ENCODE peak calls at places on chromosomes 11 and 22, in seven cellular contexts. Q, A, D, M, B, E and T are unnamed samples.
A peak's percentile ranks its signal among the peaks of the same experiment; 100 is the strongest.

GRCh38 chr11:122754553-122755322 is 83.6 kb upstream of the CRTAM start:
- DNase-seq in A (no peak), E (no peak), B (peak; percentile 45), D (peak; percentile 77), Q (peak; percentile 41), M (peak; percentile 52), T (peak; percentile 34)

GRCh38 chr22:49856343-49856742 is 2.7 kb downstream of the ZBED4 start:
- DNase-seq in M (no peak), A (no peak), E (no peak), B (no peak), D (no peak), Q (no peak), T (no peak)

GRCh38 chr11:108895579-108896480 is 231.0 kb downstream of the DDX10 start:
- DNase-seq in Q (no peak), B (no peak), A (no peak), E (peak; percentile 46), M (no peak), D (peak; percentile 56), T (peak; percentile 78)

GRCh38 chr11:44765026-44765595 is 38.3 kb downstream of the TSPAN18 start:
- DNase-seq in A (no peak), M (peak; percentile 31), D (no peak), Q (peak; percentile 8), E (no peak), B (no peak), T (no peak)

GRCh38 chr11:79208126-79208525 is 232.7 kb downstream of the TENM4 start:
- DNase-seq in M (no peak), D (no peak), A (no peak), Q (no peak), B (no peak), E (no peak), T (no peak)

GRCh38 chr11:18706330-18707243 is 8.0 kb downstream of the TMEM86A start:
- DNase-seq in B (peak; percentile 42), D (no peak), Q (no peak), E (no peak), A (no peak), M (no peak), T (no peak)

GRCh38 chr22:50621491-50621880 is 6.5 kb downstream of the ARSA start:
- DNase-seq in E (no peak), B (peak; percentile 18), D (no peak), Q (peak; percentile 18), M (no peak), A (no peak), T (no peak)

GRCh38 chr11:66722745-66723651 is 6.0 kb downstream of the SPTBN2 start:
- DNase-seq in D (no peak), Q (no peak), B (no peak), E (no peak), A (no peak), M (no peak), T (no peak)

GRCh38 chr11:134598368-134598767 is 186.3 kb upstream of the B3GAT1 start:
- DNase-seq in E (no peak), M (peak; percentile 16), B (no peak), D (no peak), Q (peak; percentile 2), A (no peak), T (no peak)

GRCh38 chr11:100340416-100341323 is 346.4 kb upstream of the ARHGAP42 start:
- DNase-seq in Q (no peak), B (no peak), M (no peak), A (no peak), D (peak; percentile 76), E (no peak), T (no peak)

GRCh38 chr11:6228520-6228919 is 5.9 kb downstream of the FHIP1B start:
- DNase-seq in M (no peak), D (no peak), Q (no peak), E (no peak), B (no peak), A (no peak), T (no peak)

GRCh38 chr11:117686711-117687110 is 110.3 kb downstream of the DSCAML1 start:
- DNase-seq in M (no peak), A (no peak), Q (no peak), D (no peak), B (peak; percentile 17), E (no peak), T (no peak)
- H2BK120ac ChIP-seq in M (no peak overlapping the region), A (no peak overlapping the region), Q (no peak overlapping the region), D (no peak overlapping the region), B (no peak overlapping the region), E (no peak overlapping the region), T (no peak overlapping the region)

DNA sequence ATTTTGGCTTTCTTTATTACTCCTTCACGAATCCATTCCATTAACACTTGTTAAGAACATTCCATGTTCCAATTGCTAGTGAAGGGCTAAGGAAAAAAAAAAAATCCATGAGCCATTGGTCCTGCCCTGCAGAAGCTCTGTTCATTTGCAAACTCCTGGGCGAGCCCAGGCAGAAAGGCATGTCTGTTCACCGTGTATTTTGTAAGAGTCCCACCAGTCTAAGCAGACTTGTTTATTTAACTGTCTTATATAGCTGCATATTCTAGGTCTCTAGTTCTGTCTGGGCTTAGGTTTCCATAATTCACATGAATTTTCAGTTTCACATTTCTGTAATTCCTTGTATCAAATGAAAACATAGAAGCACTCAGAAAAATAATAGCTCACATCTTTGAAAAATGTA is 97.4 kb upstream of the POU2AF2 start:
- DNase-seq in D (no peak), E (peak; percentile 43), Q (no peak), B (no peak), M (no peak), A (no peak), T (peak; percentile 5)
- H2BK120ac ChIP-seq in D (no peak overlapping the region), E (no peak overlapping the region), Q (no peak overlapping the region), B (no peak overlapping the region), M (no peak overlapping the region), A (no peak overlapping the region), T (no peak overlapping the region)

GRCh38 chr11:119974467-119974866 is 163.4 kb downstream of the TRIM29 start:
- DNase-seq in A (no peak), Q (no peak), D (no peak), E (no peak), B (no peak), M (no peak), T (no peak)
- H2BK120ac ChIP-seq in A (no peak overlapping the region), Q (no peak overlapping the region), D (no peak overlapping the region), E (no peak overlapping the region), B (peak overlapping the region; percentile 21), M (no peak overlapping the region), T (no peak overlapping the region)

GRCh38 chr22:38137876-38138687 is 27.6 kb upstream of the BAIAP2L2 start:
- DNase-seq in E (no peak), Q (no peak), M (no peak), D (no peak), B (no peak), A (no peak), T (no peak)
- H2BK120ac ChIP-seq in E (no peak overlapping the region), Q (no peak overlapping the region), M (no peak overlapping the region), D (no peak overlapping the region), B (no peak overlapping the region), A (no peak overlapping the region), T (no peak overlapping the region)

DNA sequence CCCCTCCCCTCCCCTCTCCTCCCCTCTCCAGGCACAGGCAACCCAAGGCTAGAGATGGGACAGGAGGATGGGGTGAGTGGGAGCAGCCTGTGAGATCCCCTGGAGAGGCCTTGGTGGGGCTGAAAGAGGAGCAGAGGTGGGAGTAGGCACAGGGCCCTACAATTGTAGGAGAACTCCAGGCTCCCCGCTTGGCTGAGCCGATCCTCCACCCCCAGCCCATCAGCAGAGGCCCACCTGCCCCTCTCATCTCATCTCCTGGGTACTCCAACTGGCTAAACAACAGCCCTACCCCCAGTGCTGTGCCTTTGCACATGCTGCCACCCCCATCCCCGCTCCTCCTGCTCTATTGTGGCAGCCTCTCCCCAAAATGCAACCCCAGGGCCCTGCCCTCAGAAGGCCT is 52.0 kb upstream of the A4GALT start:
- DNase-seq in E (no peak), M (no peak), Q (no peak), B (no peak), D (no peak), A (no peak), T (no peak)
- H2BK120ac ChIP-seq in E (peak overlapping the region; percentile 46), M (no peak overlapping the region), Q (no peak overlapping the region), B (no peak overlapping the region), D (no peak overlapping the region), A (no peak overlapping the region), T (no peak overlapping the region)

DNA sequence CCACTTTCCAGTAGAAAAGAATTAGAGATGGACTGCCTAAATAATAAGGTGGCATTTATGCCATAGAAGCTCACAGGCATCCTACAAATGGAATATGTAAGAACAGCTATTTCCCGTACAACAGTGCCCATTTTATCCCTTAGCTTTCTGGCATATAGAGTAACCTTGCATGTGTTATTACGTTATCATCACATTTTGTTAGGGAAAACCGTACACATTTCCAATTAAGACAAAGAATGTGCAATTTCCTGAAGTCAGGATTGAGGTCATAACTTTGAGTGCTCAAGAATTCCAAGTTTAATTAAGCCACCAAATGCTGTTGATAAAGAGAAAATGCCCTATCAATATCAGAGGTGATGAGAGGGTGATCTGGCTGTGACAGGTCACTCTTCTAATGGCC is 58.9 kb downstream of the LDLRAD3 start:
- DNase-seq in Q (no peak), E (no peak), D (no peak), B (no peak), A (no peak), M (no peak), T (no peak)
- H2BK120ac ChIP-seq in Q (no peak overlapping the region), E (no peak overlapping the region), D (no peak overlapping the region), B (no peak overlapping the region), A (no peak overlapping the region), M (no peak overlapping the region), T (no peak overlapping the region)

GRCh38 chr22:29163808-29164207 is 41.9 kb upstream of the EMID1 start:
- DNase-seq in Q (no peak), M (no peak), B (no peak), A (no peak), D (no peak), E (no peak), T (no peak)
- H2BK120ac ChIP-seq in Q (no peak overlapping the region), M (no peak overlapping the region), B (no peak overlapping the region), A (no peak overlapping the region), D (no peak overlapping the region), E (no peak overlapping the region), T (no peak overlapping the region)

GRCh38 chr11:59425131-59425530 is 1.1 kb downstream of the OR5A2 start:
- DNase-seq in D (no peak), B (no peak), Q (no peak), M (no peak), E (no peak), A (no peak), T (no peak)
- H2BK120ac ChIP-seq in D (no peak overlapping the region), B (no peak overlapping the region), Q (no peak overlapping the region), M (no peak overlapping the region), E (no peak overlapping the region), A (no peak overlapping the region), T (no peak overlapping the region)